ENCODE peak calls at places on chromosomes 7 and 10, in six cellular contexts. A, M, T, G, S and P are unnamed samples.

GRCh38 chr10:13707156-13707881 is 120.6 kb downstream of the PRPF18 start:
- DNase-seq in A (peak), M (no peak), T (no peak), G (peak), S (peak), P (peak)

GRCh38 chr10:18542832-18543231 is 108.6 kb downstream of the NSUN6 start:
- DNase-seq in A (no peak), M (no peak), T (no peak), G (no peak), S (peak), P (no peak)

GRCh38 chr10:88156341-88156740 is 292.9 kb downstream of the PTEN start:
- DNase-seq in A (no peak), M (no peak), T (no peak), G (no peak), S (no peak), P (no peak)

GRCh38 chr10:77857272-77857671 is 69.3 kb downstream of the DLG5 start:
- DNase-seq in A (no peak), M (no peak), T (no peak), G (no peak), S (no peak), P (no peak)

GRCh38 chr10:101218423-101219136 is 10.7 kb downstream of the LBX1 start:
- DNase-seq in A (no peak), M (no peak), T (no peak), G (no peak), S (no peak), P (no peak)

GRCh38 chr7:158742065-158742821 is 37.6 kb upstream of the NCAPG2 start:
- DNase-seq in A (peak), M (no peak), T (no peak), G (no peak), S (no peak), P (no peak)

GRCh38 chr10:112526906-112527305 is 79.9 kb downstream of the VTI1A start:
- DNase-seq in A (no peak), M (no peak), T (no peak), G (no peak), S (no peak), P (no peak)

GRCh38 chr7:22542669-22543068 is 42.7 kb upstream of the STEAP1B start:
- DNase-seq in A (peak), M (no peak), T (no peak), G (no peak), S (no peak), P (no peak)

GRCh38 chr7:55134786-55135185 is 116.0 kb downstream of the EGFR start:
- DNase-seq in A (no peak), M (no peak), T (no peak), G (no peak), S (no peak), P (no peak)

GRCh38 chr7:55135462-55135861 is 116.6 kb downstream of the EGFR start:
- DNase-seq in A (no peak), M (no peak), T (no peak), G (no peak), S (no peak), P (no peak)

GRCh38 chr7:55132890-55133551 is 114.2 kb downstream of the EGFR start:
- DNase-seq in A (no peak), M (no peak), T (no peak), G (no peak), S (peak), P (no peak)

GRCh38 chr7:55132550-55132889 is 113.7 kb downstream of the EGFR start:
- DNase-seq in A (no peak), M (no peak), T (no peak), G (no peak), S (no peak), P (no peak)

GRCh38 chr7:55133630-55134392 is 115.0 kb downstream of the EGFR start:
- DNase-seq in A (no peak), M (no peak), T (no peak), G (peak), S (peak), P (no peak)
- TF ChIP-seq POLR2A in A (no peak), M (no peak), T (no peak), G (no peak), S (no peak), P (no peak)

GRCh38 chr7:115707236-115707635 is 323.3 kb downstream of the TFEC start:
- DNase-seq in A (no peak), M (no peak), T (no peak), G (no peak), S (peak), P (no peak)
- TF ChIP-seq TAF1 in A (no peak), M (no peak), T (no peak), G (no peak), S (no peak), P (no peak)

DNA sequence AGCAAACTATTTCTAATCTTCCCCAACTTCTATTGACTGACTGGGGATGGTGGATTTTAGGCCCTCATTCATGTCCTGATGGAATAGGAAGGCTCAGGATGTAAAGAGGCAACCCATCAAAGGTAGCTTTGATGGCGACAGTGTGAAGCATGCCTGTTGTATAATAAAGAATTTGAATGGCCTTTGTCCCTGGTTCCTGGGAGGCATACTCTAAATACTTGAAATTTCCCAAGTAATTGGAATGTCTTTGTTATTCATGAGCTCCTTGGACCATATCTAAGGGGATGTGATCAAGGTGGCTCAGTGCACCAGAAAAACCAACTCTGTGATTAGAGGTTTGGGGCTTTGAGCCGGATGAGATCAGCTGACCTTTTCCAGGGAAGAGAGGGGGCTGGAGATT is 264.5 kb upstream of the NEBL start:
- DNase-seq in A (no peak), M (no peak), T (no peak), G (no peak), S (no peak), P (no peak)
- TF ChIP-seq POLR2AphosphoS5 in A (no peak), M (no peak), T (no peak), G (no peak), S (no peak), P (no peak)

GRCh38 chr7:116772926-116773749 is 89.2 kb upstream of the CAPZA2 start:
- DNase-seq in A (no peak), M (no peak), T (no peak), G (no peak), S (no peak), P (no peak)

GRCh38 chr7:116772423-116772852 is 89.9 kb upstream of the CAPZA2 start:
- DNase-seq in A (no peak), M (no peak), T (no peak), G (no peak), S (peak), P (no peak)

GRCh38 chr7:116770941-116771340 is 91.4 kb upstream of the CAPZA2 start:
- DNase-seq in A (no peak), M (no peak), T (no peak), G (no peak), S (no peak), P (no peak)

GRCh38 chr7:116769541-116769940 is 92.8 kb upstream of the CAPZA2 start:
- DNase-seq in A (no peak), M (no peak), T (no peak), G (no peak), S (no peak), P (no peak)

GRCh38 chr7:116771640-116772039 is 90.7 kb upstream of the CAPZA2 start:
- DNase-seq in A (no peak), M (no peak), T (no peak), G (no peak), S (no peak), P (no peak)
- TF ChIP-seq POLR2A in A (no peak), M (no peak), T (no peak), G (no peak), S (no peak), P (no peak)

GRCh38 chr10:119768455-119769094 is 42.7 kb downstream of the INPP5F start:
- DNase-seq in A (no peak), M (no peak), T (no peak), G (no peak), S (no peak), P (no peak)
- TF ChIP-seq TAF1 in A (no peak), M (no peak), T (no peak), G (no peak), S (no peak), P (no peak)

GRCh38 chr7:42575161-42575560 is 336.7 kb downstream of the C7orf25 start:
- DNase-seq in A (no peak), M (no peak), T (no peak), G (no peak), S (no peak), P (no peak)

GRCh38 chr7:42574693-42575084 is 337.2 kb downstream of the C7orf25 start:
- DNase-seq in A (no peak), M (no peak), T (no peak), G (no peak), S (no peak), P (no peak)

GRCh38 chr7:42572046-42572445 is 335.0 kb upstream of the GLI3 start:
- DNase-seq in A (no peak), M (no peak), T (no peak), G (no peak), S (no peak), P (no peak)

GRCh38 chr7:42572561-42572960 is 335.6 kb upstream of the GLI3 start:
- DNase-seq in A (no peak), M (no peak), T (no peak), G (no peak), S (no peak), P (no peak)

GRCh38 chr7:42573904-42574692 is 337.1 kb upstream of the GLI3 start:
- DNase-seq in A (no peak), M (no peak), T (no peak), G (no peak), S (no peak), P (no peak)
- TF ChIP-seq POLR2AphosphoS5 in A (no peak), M (no peak), T (no peak), G (no peak), S (no peak), P (no peak)

DNA sequence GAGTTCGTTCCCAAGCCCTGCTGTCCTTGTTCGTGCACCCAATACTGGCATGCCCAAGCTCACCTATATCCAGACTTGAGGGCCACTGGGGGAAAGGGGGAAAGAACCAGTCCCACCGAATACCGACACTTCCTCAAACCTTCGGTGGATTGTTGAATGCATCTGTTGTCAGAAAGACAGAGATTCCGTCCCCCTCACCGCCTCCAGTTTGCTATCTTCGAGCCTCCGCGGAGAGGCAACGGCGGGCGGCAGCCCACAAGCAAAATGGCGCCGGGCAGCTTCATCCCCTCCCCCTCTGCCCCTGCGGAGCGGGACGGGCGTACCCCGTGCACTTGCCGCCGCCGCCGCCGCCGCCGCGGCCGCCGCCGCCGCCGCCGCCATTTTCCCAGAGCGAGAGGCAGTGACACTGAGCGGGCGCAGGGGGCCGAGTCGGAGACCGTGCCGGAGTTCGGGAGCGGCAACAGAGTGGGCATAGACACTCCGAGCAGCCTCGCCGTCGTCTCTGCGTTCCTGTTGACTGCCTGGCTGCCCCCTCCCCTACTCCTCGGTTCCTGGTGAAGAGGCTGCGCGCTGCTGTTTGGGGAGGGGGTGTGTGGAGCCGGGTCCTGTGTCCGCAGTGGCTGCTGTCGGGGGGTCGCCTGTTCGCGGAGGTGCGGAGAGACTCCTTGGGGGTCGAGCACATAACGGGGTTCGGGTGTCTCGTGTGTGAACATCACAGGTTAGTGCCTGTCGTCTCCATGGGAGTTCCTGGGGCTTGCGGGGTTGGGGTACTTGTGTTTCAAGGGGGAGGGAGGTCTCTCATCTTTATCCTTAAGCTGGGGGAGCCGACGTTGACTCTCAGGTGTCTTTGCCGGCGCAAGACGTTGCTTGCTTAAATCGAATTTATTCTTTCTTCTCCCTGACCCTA is at the start of gene KMT2E:
- DNase-seq in A (peak), M (peak), T (peak), G (peak), S (peak), P (peak)
- TF ChIP-seq POLR2A in A (peak), M (no peak), T (peak), G (no peak), S (peak), P (peak)

DNA sequence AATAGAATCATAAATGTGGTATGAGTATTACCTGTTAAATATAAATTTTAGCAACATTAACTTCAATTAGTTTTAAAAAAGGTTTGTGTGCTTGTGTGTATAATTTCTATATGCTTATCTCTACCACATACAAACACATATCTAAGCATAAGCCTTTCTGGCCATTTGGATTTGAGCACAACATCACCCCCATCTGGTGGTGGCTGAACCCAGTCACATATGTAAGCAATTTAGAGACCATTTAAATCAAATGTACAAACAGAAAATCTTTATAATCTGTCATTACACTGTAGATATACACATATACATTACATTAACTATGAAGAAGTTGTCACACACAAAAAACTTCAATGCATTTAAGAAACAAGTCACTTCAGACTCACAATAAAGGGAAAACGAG is 31.7 kb downstream of the GPR22 start:
- DNase-seq in A (no peak), M (no peak), T (no peak), G (peak), S (peak), P (no peak)
- TF ChIP-seq TAF1 in A (no peak), M (no peak), T (no peak), G (no peak), S (no peak), P (no peak)

DNA sequence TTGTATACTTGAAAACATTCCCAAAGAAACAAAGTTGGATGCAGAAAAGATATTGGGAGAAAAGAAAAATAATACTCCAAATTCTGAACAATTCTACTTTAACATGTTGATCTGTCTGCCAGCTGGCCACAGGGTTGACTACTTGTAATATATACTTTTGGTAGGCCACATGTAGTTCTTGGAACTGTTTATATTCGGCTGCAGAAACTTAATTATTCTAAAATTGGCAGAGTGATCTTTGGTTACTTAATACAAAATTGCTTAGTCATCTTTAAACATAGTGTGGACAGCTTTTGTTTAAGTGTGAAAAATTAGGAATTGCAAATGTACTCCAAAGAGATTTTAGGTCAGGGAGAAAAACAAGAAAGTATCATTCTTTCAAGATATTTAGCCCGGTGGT is 76.0 kb downstream of the CALD1 start:
- DNase-seq in A (no peak), M (no peak), T (no peak), G (no peak), S (no peak), P (no peak)
- TF ChIP-seq POLR2AphosphoS5 in A (no peak), M (no peak), T (no peak), G (no peak), S (no peak), P (no peak)

DNA sequence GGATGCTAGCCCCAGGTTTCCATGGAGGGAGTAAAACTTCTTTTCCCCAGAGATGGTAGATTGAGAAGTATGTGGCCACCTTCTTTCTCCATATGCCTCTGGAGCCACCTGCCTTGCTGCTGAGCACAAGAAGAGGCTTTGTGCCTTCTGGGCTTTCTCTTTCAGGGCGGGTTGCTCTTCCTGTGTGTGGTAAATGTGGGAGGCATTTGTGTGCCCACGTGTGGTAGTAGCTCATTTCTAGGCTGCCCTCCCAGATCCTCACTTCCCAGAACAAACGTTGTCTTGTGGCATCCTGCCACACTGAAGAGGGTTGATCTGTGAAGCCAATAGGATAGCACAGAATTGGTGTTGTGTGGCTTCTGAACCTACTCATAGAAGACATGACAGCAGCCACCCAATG is 342.0 kb upstream of the PODXL start:
- DNase-seq in A (no peak), M (no peak), T (no peak), G (no peak), S (no peak), P (no peak)
- TF ChIP-seq POLR2A in A (no peak), M (no peak), T (no peak), G (no peak), S (no peak), P (no peak)